ENCODE peak calls at places on chromosomes 7 and 10, in seven cellular contexts. O is HCT116, K is H1, M is HepG2, E is K562, T is SK-N-SH, H is GM12878. I is an unnamed sample.

GRCh38 chr10:122142652-122143237 is 128.4 kb upstream of the BTBD16 start:
- DNase-seq in O (no peak), K (no peak), M (no peak), E (peak; percentile 53), T (peak; percentile 73), H (no peak), I (peak; percentile 34)

GRCh38 chr10:4283841-4284610 is 499.0 kb upstream of the KLF6 start:
- DNase-seq in O (no peak), K (no peak), M (no peak), E (no peak), T (no peak), H (no peak), I (no peak)

GRCh38 chr10:17247210-17247609 is 19.2 kb downstream of the VIM start:
- DNase-seq in O (no peak), K (no peak), M (no peak), E (peak; percentile 51), T (no peak), H (no peak), I (no peak)

GRCh38 chr10:58511765-58512469 is 755 bp upstream of the BICC1 start:
- DNase-seq in O (no peak), K (no peak), M (peak; percentile 59), E (no peak), T (peak; percentile 29), H (no peak), I (no peak)

GRCh38 chr7:79523426-79523825 is 70.0 kb upstream of the MAGI2 start:
- DNase-seq in O (no peak), K (no peak), M (no peak), E (no peak), T (no peak), H (no peak), I (no peak)

GRCh38 chr7:131231381-131232220 is 96.1 kb upstream of the MKLN1 start:
- DNase-seq in O (no peak), K (no peak), M (no peak), E (no peak), T (no peak), H (peak; percentile 82), I (no peak)

GRCh38 chr10:86718556-86718955 is 37.9 kb upstream of the BMPR1A start:
- DNase-seq in O (no peak), K (no peak), M (no peak), E (no peak), T (no peak), H (no peak), I (no peak)

GRCh38 chr7:137953692-137954470 is 48.0 kb downstream of the CREB3L2 start:
- DNase-seq in O (peak; percentile 27), K (no peak), M (no peak), E (peak; percentile 68), T (no peak), H (no peak), I (no peak)

GRCh38 chr10:75201793-75202307 is 8.7 kb upstream of the VDAC2 start:
- DNase-seq in O (no peak), K (no peak), M (peak; percentile 45), E (no peak), T (no peak), H (no peak), I (no peak)

GRCh38 chr7:53596230-53596629 is 560.8 kb downstream of the POM121L12 start:
- DNase-seq in O (no peak), K (no peak), M (no peak), E (no peak), T (no peak), H (no peak), I (no peak)

DNA sequence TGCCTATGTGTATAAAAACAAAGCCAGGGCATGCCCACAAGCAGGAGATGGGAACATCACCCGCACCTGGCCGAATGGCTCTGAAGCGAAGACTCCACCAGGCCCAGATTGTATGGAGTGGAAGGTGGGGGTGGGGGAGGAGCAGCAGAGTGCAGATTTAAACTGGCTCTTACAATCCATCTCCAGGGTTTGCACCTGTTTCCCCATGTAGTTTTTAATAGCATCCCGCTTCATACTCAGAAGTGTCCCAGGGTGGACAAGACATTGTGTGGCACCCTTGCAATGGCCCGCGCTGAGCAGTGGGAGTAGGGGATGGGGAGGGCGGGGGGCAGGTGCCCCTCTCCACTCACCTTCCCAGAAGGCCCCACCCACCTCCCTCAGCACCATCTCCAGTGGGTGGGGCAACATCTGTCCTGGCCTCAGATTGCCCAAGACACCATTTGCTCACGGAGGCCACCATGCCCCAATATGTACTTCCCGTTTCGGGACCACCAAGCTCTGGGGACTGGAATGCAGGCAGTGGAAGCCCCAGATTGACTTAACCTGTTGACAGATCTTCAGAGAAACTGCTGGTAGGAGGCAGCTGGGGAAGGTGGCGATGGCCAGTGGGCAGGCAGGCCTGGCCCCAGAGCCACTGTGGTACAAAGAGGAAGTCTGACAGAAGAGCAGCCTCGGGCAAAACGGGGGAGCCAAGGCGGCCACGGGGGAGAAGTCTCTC is 23.0 kb downstream of the VSIR start:
- DNase-seq in O (no peak), K (no peak), M (no peak), E (no peak), T (no peak), H (no peak), I (no peak)
- TF ChIP-seq JUND in O (no peak), K (no peak), M (no peak), E (no peak), T (no peak), H (no peak), I (no peak)

DNA sequence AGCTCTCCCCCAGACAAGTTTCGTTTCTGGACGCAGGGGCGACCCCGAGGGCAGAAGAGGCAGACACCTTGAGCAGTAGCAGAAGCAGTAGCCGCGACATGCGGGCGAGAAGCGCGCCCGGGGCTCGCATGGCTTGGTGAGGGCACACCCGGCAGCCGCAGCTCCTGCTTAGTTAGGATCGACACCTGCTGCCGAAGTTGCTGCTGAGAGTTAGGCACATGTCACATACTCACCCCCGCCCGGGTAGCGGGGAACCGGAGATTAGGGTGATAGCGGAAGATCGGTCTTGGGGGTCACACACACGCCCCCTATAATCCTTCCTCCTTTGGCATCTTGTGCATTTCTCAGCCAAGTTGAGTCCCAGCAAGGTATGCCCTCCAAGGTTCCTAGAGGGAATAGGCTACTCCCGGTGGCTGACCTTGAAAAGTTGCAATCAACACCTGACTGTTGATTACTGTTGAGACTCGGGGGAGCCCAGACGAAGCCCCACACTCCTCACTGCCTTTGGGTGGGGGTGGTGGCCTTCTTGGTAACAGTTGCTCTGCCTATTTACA is 668 bp downstream of the GPR37 start:
- DNase-seq in O (no peak), K (no peak), M (no peak), E (no peak), T (peak; percentile 74), H (no peak), I (peak; percentile 65)
- TF ChIP-seq JUND in O (no peak), K (no peak), M (no peak), E (no peak), T (no peak), H (no peak), I (no peak)

GRCh38 chr10:26472440-26472778 is 34.3 kb downstream of the APBB1IP start:
- DNase-seq in O (no peak), K (no peak), M (no peak), E (no peak), T (no peak), H (no peak), I (no peak)

GRCh38 chr10:26468691-26469090 is 30.6 kb downstream of the APBB1IP start:
- DNase-seq in O (no peak), K (no peak), M (no peak), E (no peak), T (no peak), H (no peak), I (no peak)

GRCh38 chr10:26475448-26475847 is 37.3 kb downstream of the APBB1IP start:
- DNase-seq in O (no peak), K (no peak), M (no peak), E (no peak), T (no peak), H (no peak), I (no peak)

GRCh38 chr10:26478061-26478460 is 39.9 kb downstream of the APBB1IP start:
- DNase-seq in O (no peak), K (no peak), M (no peak), E (no peak), T (no peak), H (no peak), I (no peak)

DNA sequence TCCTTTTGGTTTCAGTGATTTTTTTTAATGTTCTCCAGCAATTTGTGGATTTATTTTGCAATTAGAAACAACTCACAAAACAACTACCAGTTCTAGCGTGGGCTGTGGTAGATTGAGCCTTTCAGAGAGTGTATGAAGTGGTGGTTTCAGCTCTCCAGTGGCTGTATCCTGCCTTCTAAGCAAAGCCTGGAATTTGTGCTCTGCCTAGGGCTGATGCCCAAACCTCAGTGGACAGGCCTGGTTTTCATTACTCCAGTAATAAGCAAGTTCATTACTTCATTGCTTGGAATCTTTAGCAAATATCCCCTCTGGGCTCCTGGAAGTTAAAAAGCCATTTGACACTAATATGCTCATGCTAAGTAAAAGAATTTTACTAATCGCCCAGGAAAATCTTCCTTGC is 35.9 kb downstream of the APBB1IP start:
- DNase-seq in O (no peak), K (no peak), M (no peak), E (no peak), T (no peak), H (no peak), I (no peak)
- TF ChIP-seq JUND in O (no peak), K (no peak), M (no peak), E (no peak), T (no peak), H (no peak), I (no peak)

DNA sequence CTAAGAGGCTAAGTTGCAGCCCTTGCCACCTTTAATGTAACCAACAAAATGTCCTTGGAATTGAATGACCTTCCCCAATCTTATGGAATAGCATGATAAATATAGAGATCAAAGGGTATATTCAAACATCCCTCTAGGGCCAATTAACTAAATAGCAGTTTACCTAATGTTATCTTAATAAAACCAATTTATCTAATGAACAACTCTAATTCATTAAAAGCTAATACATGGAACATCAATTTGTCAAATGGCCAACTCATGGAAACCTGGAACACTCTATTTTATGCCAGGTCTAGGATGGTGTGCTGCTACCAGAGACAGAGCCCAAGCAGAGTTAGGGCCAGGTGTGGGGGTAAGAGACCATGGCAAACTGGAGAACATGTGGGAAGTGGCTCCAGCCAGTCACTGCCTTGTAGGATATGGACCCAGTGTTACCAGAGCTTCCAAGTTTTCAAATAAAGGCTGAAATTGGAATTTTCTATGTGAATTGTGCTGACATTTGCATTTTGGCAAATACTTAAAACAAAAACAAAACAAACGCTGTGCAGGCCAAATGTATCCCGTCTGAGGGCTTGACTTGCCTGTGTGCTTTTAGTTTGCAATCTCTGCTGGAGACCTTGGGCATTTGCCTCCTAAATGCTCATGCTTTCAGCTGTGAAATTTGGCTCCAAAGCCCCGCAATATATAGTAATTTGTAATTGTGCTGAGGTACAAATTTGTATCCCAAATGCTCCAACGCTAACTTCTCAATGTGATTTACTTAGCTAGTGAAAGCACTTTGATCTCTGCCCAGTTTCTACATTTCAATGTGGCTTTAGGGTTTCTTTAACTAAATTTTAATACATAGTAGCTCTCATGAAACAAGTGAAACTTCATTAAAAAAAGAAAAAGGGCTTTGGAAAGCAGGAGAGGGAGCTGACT is 55.1 kb downstream of the CPED1 start:
- DNase-seq in O (no peak), K (no peak), M (no peak), E (no peak), T (no peak), H (no peak), I (no peak)
- TF ChIP-seq JUND in O (no peak), K (no peak), M (no peak), E (no peak), T (no peak), H (no peak), I (no peak)

GRCh38 chr10:60574388-60574787 is 184.7 kb upstream of the ANK3 start:
- DNase-seq in O (no peak), K (no peak), M (no peak), E (no peak), T (no peak), H (no peak), I (no peak)
- TF ChIP-seq JUND in O (no peak), K (no peak), M (no peak), E (no peak), T (no peak), H (no peak), I (no peak)